ENCODE peak calls at places on chromosomes 1 and 21, in seven cellular contexts. One of them, this sample, is unnamed.

GRCh38 chr1:24898152-24898908 is 31.7 kb downstream of the RUNX3 start:
- DNase-seq in CD8-positive, alpha-beta memory T cell: no peak
- DNase-seq in mucosa of descending colon: peak; percentile 79
- DNase-seq in vagina: no peak
- DNase-seq in CD8-positive, alpha-beta T cell: no peak
- DNase-seq in right cardiac atrium: no peak
- DNase-seq in heart right ventricle: peak; percentile 31
- DNase-seq in this sample: peak; percentile 37

GRCh38 chr1:225534135-225534534 is 106.3 kb upstream of the LBR start:
- DNase-seq in heart right ventricle: no peak
- DNase-seq in mucosa of descending colon: no peak
- DNase-seq in CD8-positive, alpha-beta memory T cell: no peak
- DNase-seq in right cardiac atrium: no peak
- DNase-seq in CD8-positive, alpha-beta T cell: no peak
- DNase-seq in vagina: no peak
- DNase-seq in this sample: no peak

GRCh38 chr1:247429526-247429925 is 13.6 kb downstream of the NLRP3 start:
- DNase-seq in mucosa of descending colon: no peak
- DNase-seq in CD8-positive, alpha-beta memory T cell: no peak
- DNase-seq in heart right ventricle: no peak
- DNase-seq in right cardiac atrium: no peak
- DNase-seq in CD8-positive, alpha-beta T cell: no peak
- DNase-seq in vagina: no peak
- DNase-seq in this sample: no peak

GRCh38 chr1:211677659-211678058 is 2.2 kb upstream of the NEK2 start:
- DNase-seq in heart right ventricle: no peak
- DNase-seq in right cardiac atrium: no peak
- DNase-seq in vagina: no peak
- DNase-seq in mucosa of descending colon: no peak
- DNase-seq in CD8-positive, alpha-beta T cell: no peak
- DNase-seq in CD8-positive, alpha-beta memory T cell: no peak
- DNase-seq in this sample: no peak

GRCh38 chr1:221740941-221741363 is 937 bp downstream of the DUSP10 start:
- DNase-seq in right cardiac atrium: no peak
- DNase-seq in CD8-positive, alpha-beta T cell: peak; percentile 7
- DNase-seq in vagina: no peak
- DNase-seq in mucosa of descending colon: peak; percentile 27
- DNase-seq in heart right ventricle: no peak
- DNase-seq in CD8-positive, alpha-beta memory T cell: peak; percentile 33
- DNase-seq in this sample: no peak

GRCh38 chr1:182806015-182806678 is 16.6 kb downstream of the NPL start:
- DNase-seq in mucosa of descending colon: no peak
- DNase-seq in right cardiac atrium: no peak
- DNase-seq in CD8-positive, alpha-beta memory T cell: no peak
- DNase-seq in CD8-positive, alpha-beta T cell: no peak
- DNase-seq in vagina: no peak
- DNase-seq in heart right ventricle: no peak
- DNase-seq in this sample: peak; percentile 16

GRCh38 chr1:164611754-164612642 is 53.0 kb downstream of the PBX1 start:
- DNase-seq in vagina: no peak
- DNase-seq in right cardiac atrium: no peak
- DNase-seq in CD8-positive, alpha-beta memory T cell: no peak
- DNase-seq in CD8-positive, alpha-beta T cell: no peak
- DNase-seq in mucosa of descending colon: peak; percentile 85
- DNase-seq in heart right ventricle: peak; percentile 33
- DNase-seq in this sample: no peak

GRCh38 chr1:36838866-36839265 is 195.4 kb downstream of the GRIK3 start:
- DNase-seq in CD8-positive, alpha-beta T cell: no peak
- DNase-seq in right cardiac atrium: no peak
- DNase-seq in heart right ventricle: no peak
- DNase-seq in CD8-positive, alpha-beta memory T cell: no peak
- DNase-seq in vagina: no peak
- DNase-seq in mucosa of descending colon: no peak
- DNase-seq in this sample: no peak

GRCh38 chr21:41933259-41934079 is 20.3 kb downstream of the C2CD2 start:
- DNase-seq in right cardiac atrium: peak; percentile 51
- DNase-seq in CD8-positive, alpha-beta memory T cell: no peak
- DNase-seq in CD8-positive, alpha-beta T cell: no peak
- DNase-seq in heart right ventricle: no peak
- DNase-seq in mucosa of descending colon: no peak
- DNase-seq in vagina: no peak
- DNase-seq in this sample: no peak

GRCh38 chr1:164565356-164565755 is 6.4 kb downstream of the PBX1 start:
- DNase-seq in right cardiac atrium: no peak
- DNase-seq in mucosa of descending colon: no peak
- DNase-seq in CD8-positive, alpha-beta memory T cell: no peak
- DNase-seq in CD8-positive, alpha-beta T cell: no peak
- DNase-seq in heart right ventricle: no peak
- DNase-seq in vagina: no peak
- DNase-seq in this sample: no peak

GRCh38 chr1:159141584-159142518 is 29.6 kb upstream of the CADM3 start:
- DNase-seq in CD8-positive, alpha-beta memory T cell: no peak
- DNase-seq in right cardiac atrium: no peak
- DNase-seq in vagina: no peak
- DNase-seq in CD8-positive, alpha-beta T cell: no peak
- DNase-seq in mucosa of descending colon: no peak
- DNase-seq in heart right ventricle: no peak
- DNase-seq in this sample: peak; percentile 45

GRCh38 chr1:169117599-169117998 is 11.1 kb downstream of the ATP1B1 start:
- DNase-seq in right cardiac atrium: no peak
- DNase-seq in mucosa of descending colon: no peak
- DNase-seq in CD8-positive, alpha-beta memory T cell: no peak
- DNase-seq in CD8-positive, alpha-beta T cell: no peak
- DNase-seq in vagina: no peak
- DNase-seq in heart right ventricle: no peak
- DNase-seq in this sample: no peak

GRCh38 chr1:70764747-70765146 is 282.9 kb downstream of the PTGER3 start:
- DNase-seq in vagina: no peak
- DNase-seq in right cardiac atrium: no peak
- DNase-seq in CD8-positive, alpha-beta memory T cell: no peak
- DNase-seq in CD8-positive, alpha-beta T cell: no peak
- DNase-seq in mucosa of descending colon: no peak
- DNase-seq in heart right ventricle: no peak
- DNase-seq in this sample: no peak

GRCh38 chr21:26850116-26850643 is 5.0 kb upstream of the ADAMTS1 start:
- DNase-seq in CD8-positive, alpha-beta T cell: no peak
- DNase-seq in right cardiac atrium: no peak
- DNase-seq in CD8-positive, alpha-beta memory T cell: no peak
- DNase-seq in heart right ventricle: no peak
- DNase-seq in mucosa of descending colon: no peak
- DNase-seq in vagina: no peak
- DNase-seq in this sample: no peak

GRCh38 chr21:28069446-28069845 is 923.2 kb downstream of the LTN1 start:
- DNase-seq in vagina: no peak
- DNase-seq in heart right ventricle: no peak
- DNase-seq in right cardiac atrium: no peak
- DNase-seq in CD8-positive, alpha-beta memory T cell: no peak
- DNase-seq in mucosa of descending colon: no peak
- DNase-seq in CD8-positive, alpha-beta T cell: no peak
- DNase-seq in this sample: no peak

GRCh38 chr1:59375321-59376220 is 78.7 kb downstream of the FGGY start:
- DNase-seq in CD8-positive, alpha-beta T cell: no peak
- DNase-seq in vagina: no peak
- DNase-seq in right cardiac atrium: no peak
- DNase-seq in CD8-positive, alpha-beta memory T cell: no peak
- DNase-seq in heart right ventricle: no peak
- DNase-seq in mucosa of descending colon: no peak
- DNase-seq in this sample: no peak

GRCh38 chr1:172394811-172395210 is 25.7 kb upstream of the C1orf105 start:
- DNase-seq in heart right ventricle: no peak
- DNase-seq in CD8-positive, alpha-beta T cell: no peak
- DNase-seq in vagina: no peak
- DNase-seq in CD8-positive, alpha-beta memory T cell: no peak
- DNase-seq in mucosa of descending colon: no peak
- DNase-seq in right cardiac atrium: no peak
- DNase-seq in this sample: no peak

GRCh38 chr1:114081145-114082046 is 72.3 kb downstream of the SYT6 start:
- DNase-seq in right cardiac atrium: peak; percentile 20
- DNase-seq in CD8-positive, alpha-beta memory T cell: no peak
- DNase-seq in heart right ventricle: peak; percentile 11
- DNase-seq in CD8-positive, alpha-beta T cell: no peak
- DNase-seq in mucosa of descending colon: peak; percentile 13
- DNase-seq in vagina: no peak
- DNase-seq in this sample: no peak

GRCh38 chr1:221723918-221724263 is 18.0 kb downstream of the DUSP10 start:
- DNase-seq in CD8-positive, alpha-beta T cell: no peak
- DNase-seq in vagina: no peak
- DNase-seq in mucosa of descending colon: no peak
- DNase-seq in CD8-positive, alpha-beta memory T cell: no peak
- DNase-seq in right cardiac atrium: no peak
- DNase-seq in heart right ventricle: no peak
- DNase-seq in this sample: no peak

GRCh38 chr1:43529206-43529731 is 1.4 kb upstream of the PTPRF start:
- DNase-seq in right cardiac atrium: peak; percentile 79
- DNase-seq in vagina: no peak
- DNase-seq in mucosa of descending colon: peak; percentile 94
- DNase-seq in CD8-positive, alpha-beta T cell: peak; percentile 75
- DNase-seq in CD8-positive, alpha-beta memory T cell: peak; percentile 70
- DNase-seq in heart right ventricle: peak; percentile 80
- DNase-seq in this sample: peak; percentile 75

GRCh38 chr1:55076356-55076755 is 37.0 kb downstream of the PCSK9 start:
- DNase-seq in vagina: no peak
- DNase-seq in CD8-positive, alpha-beta memory T cell: no peak
- DNase-seq in mucosa of descending colon: no peak
- DNase-seq in heart right ventricle: no peak
- DNase-seq in right cardiac atrium: no peak
- DNase-seq in CD8-positive, alpha-beta T cell: no peak
- DNase-seq in this sample: no peak

DNA sequence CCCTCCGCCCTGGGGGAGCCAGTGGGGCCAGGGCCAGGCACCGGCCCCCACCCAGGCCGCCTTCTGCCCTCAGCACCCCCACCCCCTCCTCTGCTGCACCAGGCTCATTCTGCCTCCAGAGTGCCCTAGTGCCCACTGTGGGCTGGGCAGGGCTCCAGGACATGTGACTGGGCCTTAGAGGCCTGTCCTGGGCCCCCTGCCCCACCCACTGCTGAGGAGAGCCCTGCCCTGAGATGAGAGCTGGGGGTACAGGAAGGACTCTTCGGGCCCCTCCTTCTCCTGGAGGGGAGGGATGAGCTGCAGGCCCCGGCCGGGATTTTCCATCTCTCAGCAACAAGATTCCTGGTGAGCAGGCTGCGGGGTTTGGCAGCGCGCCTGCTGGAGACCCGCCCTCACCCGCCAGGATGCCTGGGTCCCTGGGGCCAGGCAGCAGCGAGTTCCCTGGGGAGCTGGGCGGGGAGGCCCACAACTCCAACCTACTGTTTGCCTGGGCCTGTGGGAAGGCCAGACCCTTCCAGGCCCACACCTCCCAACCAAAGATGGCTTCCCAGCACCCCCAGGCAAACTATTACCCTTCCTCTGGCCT is 14.0 kb downstream of the AHDC1 start:
- DNase-seq in right cardiac atrium: peak; percentile 56
- DNase-seq in CD8-positive, alpha-beta memory T cell: no peak
- DNase-seq in vagina: no peak
- DNase-seq in CD8-positive, alpha-beta T cell: no peak
- DNase-seq in mucosa of descending colon: no peak
- DNase-seq in heart right ventricle: no peak
- DNase-seq in this sample: peak; percentile 84
- H3K4me1 ChIP-seq in right cardiac atrium: peaks cover 57% of the 10 kb centered on the region
- H3K4me1 ChIP-seq in CD8-positive, alpha-beta memory T cell: peaks cover 4% of the 10 kb centered on the region
- H3K4me1 ChIP-seq in vagina: peaks cover 73% of the 10 kb centered on the region
- H3K4me1 ChIP-seq in CD8-positive, alpha-beta T cell: peaks cover 5% of the 10 kb centered on the region
- H3K4me1 ChIP-seq in mucosa of descending colon: peaks cover 12% of the 10 kb centered on the region
- H3K4me1 ChIP-seq in heart right ventricle: peaks cover 76% of the 10 kb centered on the region
- H3K4me1 ChIP-seq in this sample: peaks cover 31% of the 10 kb centered on the region

DNA sequence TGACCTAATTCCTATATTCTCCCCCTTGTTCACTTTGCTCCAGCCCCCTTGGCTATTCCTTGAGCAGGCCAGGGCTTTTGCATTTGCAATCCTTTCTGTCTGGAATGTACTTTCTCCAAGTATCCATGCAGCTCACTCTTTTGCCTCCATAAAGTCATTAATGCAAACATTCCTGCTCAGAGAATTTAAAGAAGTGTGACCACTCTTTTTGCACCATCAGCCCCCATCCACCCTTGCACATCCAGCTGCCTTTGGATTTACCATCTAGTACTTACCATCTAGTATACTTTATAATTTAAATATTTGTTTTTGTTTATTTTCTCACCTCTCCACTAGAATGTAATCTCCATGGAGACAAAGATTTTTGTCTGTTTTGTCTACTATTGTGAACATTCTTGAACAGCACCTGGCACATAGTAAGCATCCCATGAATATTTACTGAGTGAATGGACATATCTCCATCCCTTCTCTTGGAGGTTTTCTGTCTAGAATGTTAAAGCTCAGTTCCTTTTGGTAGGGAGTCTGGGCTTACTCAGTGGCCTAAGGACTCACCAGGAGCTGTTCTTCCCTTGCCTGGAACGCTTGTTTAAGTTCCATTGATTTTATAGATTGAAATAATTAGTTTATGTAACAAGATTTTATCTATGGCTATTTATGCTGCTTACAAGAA is 22.6 kb downstream of the SLAMF6 start:
- DNase-seq in right cardiac atrium: no peak
- DNase-seq in heart right ventricle: no peak
- DNase-seq in CD8-positive, alpha-beta T cell: no peak
- DNase-seq in CD8-positive, alpha-beta memory T cell: no peak
- DNase-seq in vagina: no peak
- DNase-seq in mucosa of descending colon: no peak
- DNase-seq in this sample: no peak
- H3K9me3 ChIP-seq in right cardiac atrium: no peaks in the 10 kb centered on the region
- H3K9me3 ChIP-seq in heart right ventricle: peaks cover 17% of the 10 kb centered on the region
- H3K9me3 ChIP-seq in CD8-positive, alpha-beta T cell: no peaks in the 10 kb centered on the region
- H3K9me3 ChIP-seq in CD8-positive, alpha-beta memory T cell: peaks cover 4% of the 10 kb centered on the region
- H3K9me3 ChIP-seq in vagina: no peaks in the 10 kb centered on the region
- H3K9me3 ChIP-seq in mucosa of descending colon: no peaks in the 10 kb centered on the region
- H3K9me3 ChIP-seq in this sample: no peaks in the 10 kb centered on the region

DNA sequence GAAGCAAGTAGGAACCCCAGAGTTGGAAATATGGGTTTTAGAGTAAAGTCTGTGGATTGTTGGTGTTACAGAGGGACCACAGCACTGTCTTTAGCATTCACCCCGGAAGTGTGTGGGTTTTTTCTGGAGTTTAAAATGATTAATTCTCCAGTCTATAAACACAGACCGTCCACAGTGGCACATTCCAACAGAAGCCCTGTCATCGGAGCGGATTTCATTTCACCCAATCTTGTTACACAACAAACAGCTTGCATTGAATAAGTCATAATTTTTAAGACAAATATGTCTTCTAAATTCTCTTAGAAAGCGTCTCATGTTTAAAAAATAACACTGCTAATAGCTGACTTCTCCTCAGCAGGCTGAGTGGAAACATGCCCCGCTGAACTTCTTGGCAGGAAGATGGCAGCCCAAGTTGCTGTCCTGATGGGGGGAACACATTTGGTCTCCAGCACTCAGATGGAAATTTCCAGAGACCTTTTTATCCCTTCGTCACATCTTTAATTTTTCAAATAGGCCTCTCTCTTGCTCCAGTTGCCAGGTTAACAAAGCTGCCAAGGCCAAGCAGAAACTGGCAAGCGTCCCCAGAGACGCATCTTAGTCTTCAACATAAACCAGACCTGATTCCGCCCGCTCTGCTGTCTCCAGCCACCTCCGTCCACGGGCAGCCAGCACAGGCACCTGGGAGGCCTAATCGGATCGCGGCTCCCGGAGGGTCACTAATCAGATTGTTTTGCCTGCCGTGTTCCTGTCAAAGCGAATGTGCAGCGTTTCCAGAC is 28.8 kb upstream of the SLC19A1 start:
- DNase-seq in CD8-positive, alpha-beta T cell: no peak
- DNase-seq in heart right ventricle: no peak
- DNase-seq in CD8-positive, alpha-beta memory T cell: no peak
- DNase-seq in mucosa of descending colon: no peak
- DNase-seq in vagina: no peak
- DNase-seq in right cardiac atrium: no peak
- DNase-seq in this sample: peak; percentile 98
- H3K4me1 ChIP-seq in CD8-positive, alpha-beta T cell: no peaks in the 10 kb centered on the region
- H3K4me1 ChIP-seq in heart right ventricle: no peaks in the 10 kb centered on the region
- H3K4me1 ChIP-seq in CD8-positive, alpha-beta memory T cell: no peaks in the 10 kb centered on the region
- H3K4me1 ChIP-seq in mucosa of descending colon: no peaks in the 10 kb centered on the region
- H3K4me1 ChIP-seq in vagina: no peaks in the 10 kb centered on the region
- H3K4me1 ChIP-seq in right cardiac atrium: no peaks in the 10 kb centered on the region
- H3K4me1 ChIP-seq in this sample: peaks cover 35% of the 10 kb centered on the region

GRCh38 chr1:3930696-3931309 is 30.7 kb upstream of the C1orf174 start:
- DNase-seq in mucosa of descending colon: no peak
- DNase-seq in CD8-positive, alpha-beta T cell: no peak
- DNase-seq in heart right ventricle: no peak
- DNase-seq in right cardiac atrium: no peak
- DNase-seq in CD8-positive, alpha-beta memory T cell: no peak
- DNase-seq in vagina: no peak
- DNase-seq in this sample: no peak
- H3K9me3 ChIP-seq in mucosa of descending colon: no peaks in the 10 kb centered on the region
- H3K9me3 ChIP-seq in CD8-positive, alpha-beta T cell: no peaks in the 10 kb centered on the region
- H3K9me3 ChIP-seq in heart right ventricle: peaks cover 4% of the 10 kb centered on the region
- H3K9me3 ChIP-seq in right cardiac atrium: no peaks in the 10 kb centered on the region
- H3K9me3 ChIP-seq in CD8-positive, alpha-beta memory T cell: no peaks in the 10 kb centered on the region
- H3K9me3 ChIP-seq in vagina: no peaks in the 10 kb centered on the region
- H3K9me3 ChIP-seq in this sample: no peaks in the 10 kb centered on the region

This sample was measured in BE2C.